ENCODE peak calls at places on chromosome 3, in nine cellular contexts. N, R, D, M, X, E, S, Y and Q are unnamed samples.

GRCh38 chr3:112111785-112112402 is 21.2 kb downstream of the GCSAM start:
- DNase-seq in N (peak; percentile 37), R (peak; percentile 63), D (peak; percentile 66), M (peak; percentile 56), X (peak; percentile 83), E (peak; percentile 36), S (no peak), Y (peak; percentile 44), Q (peak; percentile 84)

GRCh38 chr3:159839561-159840379 is 148.9 kb upstream of the IL12A start:
- DNase-seq in N (no peak), R (peak; percentile 75), D (peak; percentile 34), M (no peak), X (peak; percentile 87), E (no peak), S (peak; percentile 48), Y (no peak), Q (no peak)

GRCh38 chr3:122406198-122406597 is 9.7 kb downstream of the WDR5B start:
- DNase-seq in N (no peak), R (no peak), D (no peak), M (no peak), X (no peak), E (no peak), S (no peak), Y (no peak), Q (no peak)

GRCh38 chr3:105960381-105960780 is 91.6 kb upstream of the CBLB start:
- DNase-seq in N (no peak), R (no peak), D (no peak), M (no peak), X (no peak), E (no peak), S (no peak), Y (no peak), Q (no peak)

GRCh38 chr3:47324278-47324865 is 41.6 kb downstream of the KLHL18 start:
- DNase-seq in N (peak; percentile 44), R (peak; percentile 68), D (peak; percentile 76), M (peak; percentile 66), X (peak; percentile 90), E (peak; percentile 6), S (peak; percentile 40), Y (peak; percentile 20), Q (peak; percentile 44)

GRCh38 chr3:129727707-129728106 is 121.2 kb upstream of the PLXND1 start:
- DNase-seq in N (no peak), R (no peak), D (no peak), M (no peak), X (peak; percentile 90), E (no peak), S (no peak), Y (no peak), Q (no peak)

GRCh38 chr3:135325726-135326245 is 530.7 kb downstream of the EPHB1 start:
- DNase-seq in N (no peak), R (no peak), D (no peak), M (no peak), X (no peak), E (no peak), S (peak; percentile 34), Y (no peak), Q (no peak)

GRCh38 chr3:52087728-52088127 is 31.4 kb upstream of the DUSP7 start:
- DNase-seq in N (no peak), R (no peak), D (no peak), M (no peak), X (no peak), E (no peak), S (no peak), Y (no peak), Q (no peak)

GRCh38 chr3:38067508-38068233 is 28.7 kb downstream of the DLEC1 start:
- DNase-seq in N (no peak), R (no peak), D (no peak), M (no peak), X (no peak), E (no peak), S (no peak), Y (no peak), Q (no peak)